ENCODE peak calls at places on chromosome 22, in eight cellular contexts. P, K, M, B, U, O, I and Q are unnamed samples.

GRCh38 chr22:23063539-23064380 is 6.6 kb upstream of the GNAZ start:
- DNase-seq in P (no peak), K (no peak), M (no peak), B (peak), U (no peak), O (no peak), I (no peak), Q (no peak)

GRCh38 chr22:42385691-42386090 is 46.5 kb downstream of the NFAM1 start:
- DNase-seq in P (no peak), K (no peak), M (no peak), B (no peak), U (no peak), O (no peak), I (no peak), Q (no peak)

GRCh38 chr22:47628477-47629272 is 866.2 kb downstream of the TBC1D22A start:
- DNase-seq in P (no peak), K (no peak), M (no peak), B (no peak), U (no peak), O (no peak), I (no peak), Q (no peak)

GRCh38 chr22:27591060-27591459 is 210.5 kb downstream of the MN1 start:
- DNase-seq in P (no peak), K (no peak), M (no peak), B (no peak), U (no peak), O (no peak), I (no peak), Q (no peak)

GRCh38 chr22:44246615-44247326 is 66.0 kb downstream of the SHISAL1 start:
- DNase-seq in P (no peak), K (no peak), M (no peak), B (no peak), U (no peak), O (no peak), I (no peak), Q (no peak)

GRCh38 chr22:47776329-47776728 is 1013.9 kb downstream of the TBC1D22A start:
- DNase-seq in P (no peak), K (no peak), M (no peak), B (no peak), U (no peak), O (no peak), I (no peak), Q (no peak)

GRCh38 chr22:37746366-37747089 is 49.7 kb downstream of the TRIOBP start:
- DNase-seq in P (peak), K (no peak), M (no peak), B (no peak), U (peak), O (peak), I (no peak), Q (no peak)

GRCh38 chr22:39820266-39820665 is 73.3 kb downstream of the ENTHD1 start:
- DNase-seq in P (peak), K (peak), M (no peak), B (no peak), U (no peak), O (peak), I (peak), Q (peak)

GRCh38 chr22:36806824-36807223 is 10.0 kb downstream of the PVALB start:
- DNase-seq in P (peak), K (no peak), M (no peak), B (no peak), U (no peak), O (no peak), I (no peak), Q (no peak)

GRCh38 chr22:48695251-48695650 is 1132.4 kb downstream of the BRD1 start:
- DNase-seq in P (no peak), K (no peak), M (no peak), B (no peak), U (no peak), O (no peak), I (no peak), Q (no peak)

GRCh38 chr22:45742866-45743450 is 71.3 kb downstream of the ATXN10 start:
- DNase-seq in P (no peak), K (no peak), M (no peak), B (peak), U (no peak), O (no peak), I (peak), Q (peak)

GRCh38 chr22:28249402-28249801 is 330.3 kb upstream of the PITPNB start:
- DNase-seq in P (no peak), K (no peak), M (no peak), B (no peak), U (peak), O (no peak), I (no peak), Q (no peak)